ENCODE peak calls at places on chromosomes 16 and 17, in ten cellular contexts. One of them, this sample, is unnamed.

GRCh38 chr16:30659507-30660423 is 1.5 kb downstream of the FBRS start:
- DNase-seq in neural progenitor cell: peak; percentile 88
- DNase-seq in SK-N-SH: peak; percentile 82
- DNase-seq in fibroblast of lung: peak; percentile 26
- DNase-seq in mesenchymal stem cell: peak; percentile 16
- DNase-seq in neuronal stem cell: no peak
- DNase-seq in GM23248: peak; percentile 48
- DNase-seq in adipocyte: peak; percentile 50
- DNase-seq in mesendoderm: peak; percentile 10
- DNase-seq in H1: no peak
- DNase-seq in this sample: peak; percentile 84

GRCh38 chr17:74875155-74875969 is 2.6 kb upstream of the FDXR start:
- DNase-seq in adipocyte: no peak
- DNase-seq in mesendoderm: no peak
- DNase-seq in H1: no peak
- DNase-seq in mesenchymal stem cell: no peak
- DNase-seq in neural progenitor cell: no peak
- DNase-seq in neuronal stem cell: no peak
- DNase-seq in SK-N-SH: no peak
- DNase-seq in fibroblast of lung: no peak
- DNase-seq in GM23248: no peak
- DNase-seq in this sample: no peak

GRCh38 chr17:57125406-57125805 is 40.4 kb downstream of the AKAP1 start:
- DNase-seq in neuronal stem cell: no peak
- DNase-seq in SK-N-SH: no peak
- DNase-seq in fibroblast of lung: no peak
- DNase-seq in H1: no peak
- DNase-seq in mesendoderm: no peak
- DNase-seq in adipocyte: no peak
- DNase-seq in mesenchymal stem cell: no peak
- DNase-seq in neural progenitor cell: no peak
- DNase-seq in GM23248: no peak
- DNase-seq in this sample: no peak

GRCh38 chr16:21260870-21261791 is 17.0 kb downstream of the CRYM start:
- DNase-seq in GM23248: peak; percentile 80
- DNase-seq in neural progenitor cell: no peak
- DNase-seq in H1: no peak
- DNase-seq in mesenchymal stem cell: peak; percentile 37
- DNase-seq in adipocyte: peak; percentile 47
- DNase-seq in SK-N-SH: no peak
- DNase-seq in fibroblast of lung: peak; percentile 72
- DNase-seq in mesendoderm: no peak
- DNase-seq in neuronal stem cell: no peak
- DNase-seq in this sample: no peak

GRCh38 chr17:67053438-67054000 is 9.2 kb downstream of the CACNG1 start:
- DNase-seq in neuronal stem cell: no peak
- DNase-seq in mesendoderm: no peak
- DNase-seq in adipocyte: no peak
- DNase-seq in mesenchymal stem cell: no peak
- DNase-seq in SK-N-SH: peak; percentile 30
- DNase-seq in GM23248: no peak
- DNase-seq in neural progenitor cell: no peak
- DNase-seq in H1: no peak
- DNase-seq in fibroblast of lung: no peak
- DNase-seq in this sample: no peak

GRCh38 chr16:10663744-10664143 is 31.0 kb downstream of the TEKT5 start:
- DNase-seq in neural progenitor cell: no peak
- DNase-seq in mesenchymal stem cell: no peak
- DNase-seq in neuronal stem cell: no peak
- DNase-seq in adipocyte: no peak
- DNase-seq in mesendoderm: no peak
- DNase-seq in fibroblast of lung: no peak
- DNase-seq in H1: no peak
- DNase-seq in SK-N-SH: no peak
- DNase-seq in GM23248: no peak
- DNase-seq in this sample: no peak

GRCh38 chr16:85935391-85935956 is 36.5 kb downstream of the IRF8 start:
- DNase-seq in H1: no peak
- DNase-seq in adipocyte: no peak
- DNase-seq in GM23248: no peak
- DNase-seq in mesenchymal stem cell: no peak
- DNase-seq in fibroblast of lung: no peak
- DNase-seq in neuronal stem cell: no peak
- DNase-seq in SK-N-SH: no peak
- DNase-seq in neural progenitor cell: no peak
- DNase-seq in mesendoderm: peak; percentile 91
- DNase-seq in this sample: no peak

GRCh38 chr17:79813826-79814623 is 17.1 kb upstream of the CBX8 start:
- DNase-seq in SK-N-SH: peak; percentile 90
- DNase-seq in adipocyte: no peak
- DNase-seq in GM23248: no peak
- DNase-seq in mesenchymal stem cell: no peak
- DNase-seq in neuronal stem cell: no peak
- DNase-seq in fibroblast of lung: no peak
- DNase-seq in H1: no peak
- DNase-seq in mesendoderm: no peak
- DNase-seq in neural progenitor cell: peak; percentile 23
- DNase-seq in this sample: no peak

DNA sequence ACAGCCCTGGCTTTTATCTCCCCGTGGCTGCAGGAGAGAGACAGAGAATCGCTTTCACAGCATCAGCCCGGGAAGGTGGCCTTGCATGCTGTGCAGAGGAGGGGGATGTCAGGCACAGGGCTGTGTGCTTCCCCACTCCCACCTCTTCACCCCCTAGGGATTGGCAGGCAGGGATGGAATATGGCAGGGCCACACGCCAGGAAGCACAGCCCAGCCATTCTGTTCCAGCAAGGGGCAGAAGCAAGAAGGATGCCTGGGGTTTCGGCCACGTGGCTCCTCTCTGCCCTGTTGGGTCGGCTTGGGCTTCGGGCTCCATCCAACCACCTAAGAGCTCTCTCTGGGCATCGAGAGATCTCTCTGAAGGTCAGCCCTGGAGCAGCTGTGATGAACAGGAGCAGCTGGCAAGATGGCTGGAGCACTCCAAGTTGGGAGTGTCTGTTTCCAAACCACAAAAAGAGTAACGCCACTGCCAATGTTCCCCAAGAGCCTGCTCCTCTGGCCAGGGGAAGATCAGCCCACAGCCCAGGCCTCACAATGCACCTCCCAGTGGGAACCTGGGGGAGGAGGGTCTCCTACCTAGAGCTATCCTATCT is 223.2 kb downstream of the C16orf78 start:
- DNase-seq in neural progenitor cell: no peak
- DNase-seq in SK-N-SH: peak; percentile 71
- DNase-seq in H1: no peak
- DNase-seq in neuronal stem cell: no peak
- DNase-seq in mesenchymal stem cell: no peak
- DNase-seq in fibroblast of lung: no peak
- DNase-seq in adipocyte: no peak
- DNase-seq in GM23248: no peak
- DNase-seq in mesendoderm: peak; percentile 42
- DNase-seq in this sample: no peak
- H3K4me1 ChIP-seq in neural progenitor cell: peaks cover 41% of the 10 kb centered on the region
- H3K4me1 ChIP-seq in SK-N-SH: peaks cover 11% of the 10 kb centered on the region
- H3K4me1 ChIP-seq in H1: peaks cover 15% of the 10 kb centered on the region
- H3K4me1 ChIP-seq in neuronal stem cell: peaks cover 19% of the 10 kb centered on the region
- H3K4me1 ChIP-seq in mesenchymal stem cell: peaks cover 16% of the 10 kb centered on the region
- H3K4me1 ChIP-seq in fibroblast of lung: peaks cover 2% of the 10 kb centered on the region
- H3K4me1 ChIP-seq in adipocyte: peaks cover 12% of the 10 kb centered on the region
- H3K4me1 ChIP-seq in GM23248: no peaks in the 10 kb centered on the region
- H3K4me1 ChIP-seq in mesendoderm: peaks cover 7% of the 10 kb centered on the region
- H3K4me1 ChIP-seq in this sample: peaks cover 6% of the 10 kb centered on the region

GRCh38 chr16:17369441-17369951 is 101.3 kb downstream of the XYLT1 start:
- DNase-seq in GM23248: no peak
- DNase-seq in SK-N-SH: no peak
- DNase-seq in fibroblast of lung: no peak
- DNase-seq in neural progenitor cell: no peak
- DNase-seq in adipocyte: no peak
- DNase-seq in mesenchymal stem cell: no peak
- DNase-seq in neuronal stem cell: no peak
- DNase-seq in mesendoderm: no peak
- DNase-seq in H1: no peak
- DNase-seq in this sample: peak; percentile 68

GRCh38 chr16:17372383-17372782 is 98.4 kb downstream of the XYLT1 start:
- DNase-seq in adipocyte: no peak
- DNase-seq in mesenchymal stem cell: no peak
- DNase-seq in H1: no peak
- DNase-seq in GM23248: peak; percentile 26
- DNase-seq in SK-N-SH: no peak
- DNase-seq in mesendoderm: no peak
- DNase-seq in fibroblast of lung: peak; percentile 55
- DNase-seq in neural progenitor cell: no peak
- DNase-seq in neuronal stem cell: no peak
- DNase-seq in this sample: no peak

GRCh38 chr16:17368951-17369350 is 101.8 kb downstream of the XYLT1 start:
- DNase-seq in mesenchymal stem cell: no peak
- DNase-seq in mesendoderm: no peak
- DNase-seq in SK-N-SH: no peak
- DNase-seq in adipocyte: no peak
- DNase-seq in neuronal stem cell: no peak
- DNase-seq in GM23248: no peak
- DNase-seq in neural progenitor cell: no peak
- DNase-seq in fibroblast of lung: no peak
- DNase-seq in H1: no peak
- DNase-seq in this sample: no peak

GRCh38 chr16:17370233-17371013 is 100.3 kb downstream of the XYLT1 start:
- DNase-seq in adipocyte: peak; percentile 24
- DNase-seq in neural progenitor cell: no peak
- DNase-seq in SK-N-SH: peak; percentile 27
- DNase-seq in H1: no peak
- DNase-seq in mesenchymal stem cell: no peak
- DNase-seq in mesendoderm: no peak
- DNase-seq in fibroblast of lung: peak; percentile 85
- DNase-seq in GM23248: peak; percentile 62
- DNase-seq in neuronal stem cell: no peak
- DNase-seq in this sample: no peak

DNA sequence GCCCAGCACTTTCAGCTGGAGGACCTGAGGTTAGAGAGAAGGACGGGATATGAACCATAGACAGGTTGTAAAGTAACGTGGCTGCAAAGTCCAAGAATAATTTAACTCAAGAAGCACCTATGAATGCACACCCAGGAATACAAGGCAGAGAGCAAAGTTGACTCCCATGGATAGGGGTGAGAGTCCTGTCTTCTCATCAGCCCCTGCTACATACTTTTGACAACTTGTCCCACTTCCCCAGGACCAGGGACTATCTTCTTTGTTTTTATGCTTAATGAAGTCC is 99.8 kb downstream of the XYLT1 start:
- DNase-seq in GM23248: no peak
- DNase-seq in SK-N-SH: no peak
- DNase-seq in fibroblast of lung: no peak
- DNase-seq in adipocyte: no peak
- DNase-seq in mesenchymal stem cell: no peak
- DNase-seq in neural progenitor cell: no peak
- DNase-seq in mesendoderm: no peak
- DNase-seq in H1: no peak
- DNase-seq in neuronal stem cell: no peak
- DNase-seq in this sample: no peak
- H3K9ac ChIP-seq in GM23248: no peak overlapping the region
- H3K9ac ChIP-seq in SK-N-SH: no peak overlapping the region
- H3K9ac ChIP-seq in fibroblast of lung: no peak overlapping the region
- H3K9ac ChIP-seq in adipocyte: no peak overlapping the region
- H3K9ac ChIP-seq in mesenchymal stem cell: no peak overlapping the region
- H3K9ac ChIP-seq in neural progenitor cell: no peak overlapping the region
- H3K9ac ChIP-seq in mesendoderm: no peak overlapping the region
- H3K9ac ChIP-seq in H1: no peak overlapping the region
- H3K9ac ChIP-seq in neuronal stem cell: no peak overlapping the region
- H3K9ac ChIP-seq in this sample: no peak overlapping the region

GRCh38 chr17:81414751-81415516 is 19.7 kb downstream of the BAHCC1 start:
- DNase-seq in SK-N-SH: no peak
- DNase-seq in mesendoderm: no peak
- DNase-seq in mesenchymal stem cell: no peak
- DNase-seq in fibroblast of lung: no peak
- DNase-seq in adipocyte: no peak
- DNase-seq in neural progenitor cell: no peak
- DNase-seq in neuronal stem cell: no peak
- DNase-seq in H1: no peak
- DNase-seq in GM23248: no peak
- DNase-seq in this sample: no peak

GRCh38 chr17:81415681-81416080 is 20.4 kb downstream of the BAHCC1 start:
- DNase-seq in fibroblast of lung: no peak
- DNase-seq in mesenchymal stem cell: no peak
- DNase-seq in GM23248: no peak
- DNase-seq in adipocyte: no peak
- DNase-seq in neural progenitor cell: no peak
- DNase-seq in mesendoderm: no peak
- DNase-seq in neuronal stem cell: no peak
- DNase-seq in SK-N-SH: no peak
- DNase-seq in H1: no peak
- DNase-seq in this sample: no peak

GRCh38 chr17:81417879-81418709 is 22.8 kb downstream of the BAHCC1 start:
- DNase-seq in mesendoderm: no peak
- DNase-seq in neural progenitor cell: no peak
- DNase-seq in neuronal stem cell: no peak
- DNase-seq in adipocyte: no peak
- DNase-seq in mesenchymal stem cell: no peak
- DNase-seq in GM23248: no peak
- DNase-seq in SK-N-SH: no peak
- DNase-seq in H1: no peak
- DNase-seq in fibroblast of lung: no peak
- DNase-seq in this sample: no peak

GRCh38 chr17:81417049-81417878 is 22.0 kb downstream of the BAHCC1 start:
- DNase-seq in adipocyte: peak; percentile 54
- DNase-seq in neuronal stem cell: no peak
- DNase-seq in mesenchymal stem cell: no peak
- DNase-seq in fibroblast of lung: peak; percentile 50
- DNase-seq in neural progenitor cell: no peak
- DNase-seq in SK-N-SH: no peak
- DNase-seq in GM23248: peak; percentile 89
- DNase-seq in mesendoderm: no peak
- DNase-seq in H1: no peak
- DNase-seq in this sample: no peak

DNA sequence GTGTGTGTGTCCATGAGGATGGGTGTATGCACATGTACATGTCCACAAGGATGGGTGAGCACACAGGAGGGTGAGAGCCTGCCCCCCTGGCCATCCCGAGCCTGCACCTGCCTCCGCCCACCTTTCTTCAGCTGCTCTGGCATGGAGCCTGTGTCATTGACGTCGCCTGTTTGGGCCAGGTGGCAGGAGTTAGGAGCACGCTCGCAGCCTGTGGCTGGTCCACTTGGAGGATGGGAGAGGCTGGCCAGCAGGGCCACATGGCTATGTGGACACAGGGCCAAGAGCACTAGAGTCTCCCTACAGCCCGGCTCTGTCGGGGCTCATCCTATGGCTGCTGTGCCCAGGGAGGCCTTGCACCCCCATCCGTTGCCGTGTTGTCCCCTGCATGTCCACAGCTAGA is 21.4 kb downstream of the BAHCC1 start:
- DNase-seq in SK-N-SH: no peak
- DNase-seq in mesendoderm: no peak
- DNase-seq in H1: no peak
- DNase-seq in mesenchymal stem cell: no peak
- DNase-seq in neuronal stem cell: no peak
- DNase-seq in adipocyte: no peak
- DNase-seq in GM23248: no peak
- DNase-seq in neural progenitor cell: no peak
- DNase-seq in fibroblast of lung: no peak
- DNase-seq in this sample: no peak
- H3K4me1 ChIP-seq in SK-N-SH: peaks cover 48% of the 10 kb centered on the region
- H3K4me1 ChIP-seq in mesendoderm: peaks cover 4% of the 10 kb centered on the region
- H3K4me1 ChIP-seq in H1: peaks cover 7% of the 10 kb centered on the region
- H3K4me1 ChIP-seq in mesenchymal stem cell: peaks cover 66% of the 10 kb centered on the region
- H3K4me1 ChIP-seq in neuronal stem cell: peaks cover 19% of the 10 kb centered on the region
- H3K4me1 ChIP-seq in adipocyte: peaks cover 47% of the 10 kb centered on the region
- H3K4me1 ChIP-seq in GM23248: peaks cover 33% of the 10 kb centered on the region
- H3K4me1 ChIP-seq in neural progenitor cell: peaks cover 17% of the 10 kb centered on the region
- H3K4me1 ChIP-seq in fibroblast of lung: peaks cover 45% of the 10 kb centered on the region
- H3K4me1 ChIP-seq in this sample: no peaks in the 10 kb centered on the region

GRCh38 chr17:3665834-3666233 is 2.5 kb downstream of the TAX1BP3 start:
- DNase-seq in adipocyte: no peak
- DNase-seq in H1: no peak
- DNase-seq in mesendoderm: no peak
- DNase-seq in neural progenitor cell: no peak
- DNase-seq in mesenchymal stem cell: no peak
- DNase-seq in fibroblast of lung: no peak
- DNase-seq in GM23248: no peak
- DNase-seq in neuronal stem cell: no peak
- DNase-seq in SK-N-SH: no peak
- DNase-seq in this sample: no peak

GRCh38 chr17:3669085-3669347 is 404 bp downstream of the EMC6 start:
- DNase-seq in GM23248: no peak
- DNase-seq in neuronal stem cell: no peak
- DNase-seq in mesendoderm: no peak
- DNase-seq in H1: no peak
- DNase-seq in mesenchymal stem cell: no peak
- DNase-seq in neural progenitor cell: no peak
- DNase-seq in SK-N-SH: no peak
- DNase-seq in adipocyte: no peak
- DNase-seq in fibroblast of lung: no peak
- DNase-seq in this sample: no peak

GRCh38 chr17:3668279-3669084 is at the start of the genes EMC6 and TAX1BP3:
- DNase-seq in SK-N-SH: peak; percentile 99
- DNase-seq in mesenchymal stem cell: peak; percentile 97
- DNase-seq in neuronal stem cell: peak; percentile 99
- DNase-seq in H1: peak; percentile 95
- DNase-seq in mesendoderm: peak; percentile 99
- DNase-seq in fibroblast of lung: peak; percentile 94
- DNase-seq in neural progenitor cell: peak; percentile 100
- DNase-seq in GM23248: peak; percentile 100
- DNase-seq in adipocyte: peak; percentile 100
- DNase-seq in this sample: peak; percentile 99

GRCh38 chr17:3667366-3668278 is 756 bp downstream of the TAX1BP3 start:
- DNase-seq in neuronal stem cell: no peak
- DNase-seq in adipocyte: peak; percentile 98
- DNase-seq in neural progenitor cell: peak; percentile 89
- DNase-seq in fibroblast of lung: peak; percentile 92
- DNase-seq in SK-N-SH: peak; percentile 85
- DNase-seq in mesendoderm: peak; percentile 92
- DNase-seq in GM23248: peak; percentile 97
- DNase-seq in mesenchymal stem cell: peak; percentile 96
- DNase-seq in H1: no peak
- DNase-seq in this sample: no peak

DNA sequence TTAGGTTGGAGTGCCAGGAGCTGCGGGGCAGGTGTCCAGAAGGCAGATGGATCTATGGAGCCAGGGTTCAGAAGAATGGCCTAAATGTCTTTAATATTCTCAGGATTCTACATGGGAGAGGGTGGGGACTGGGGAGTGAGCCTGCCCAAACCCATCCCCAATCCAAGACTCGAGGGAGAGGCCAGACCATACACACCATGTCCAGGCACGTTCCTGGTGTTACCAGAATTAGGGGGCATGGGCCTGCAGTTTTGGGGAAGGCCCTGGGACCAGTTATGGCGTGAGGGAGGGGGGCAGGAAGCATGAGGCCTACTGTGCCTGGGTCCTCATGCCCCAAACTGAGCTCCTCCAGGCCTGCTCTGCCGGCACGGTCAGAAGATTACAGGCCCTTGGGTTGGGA is 1.9 kb downstream of the TAX1BP3 start:
- DNase-seq in mesendoderm: no peak
- DNase-seq in neuronal stem cell: no peak
- DNase-seq in H1: no peak
- DNase-seq in GM23248: no peak
- DNase-seq in adipocyte: no peak
- DNase-seq in neural progenitor cell: no peak
- DNase-seq in SK-N-SH: no peak
- DNase-seq in mesenchymal stem cell: no peak
- DNase-seq in fibroblast of lung: no peak
- DNase-seq in this sample: no peak
- H3K9ac ChIP-seq in mesendoderm: no peak overlapping the region
- H3K9ac ChIP-seq in neuronal stem cell: no peak overlapping the region
- H3K9ac ChIP-seq in H1: no peak overlapping the region
- H3K9ac ChIP-seq in GM23248: peak overlapping the region; percentile 87
- H3K9ac ChIP-seq in adipocyte: peak overlapping the region; percentile 64
- H3K9ac ChIP-seq in neural progenitor cell: no peak overlapping the region
- H3K9ac ChIP-seq in SK-N-SH: peak overlapping the region; percentile 33
- H3K9ac ChIP-seq in mesenchymal stem cell: peak overlapping the region; percentile 99
- H3K9ac ChIP-seq in fibroblast of lung: no peak overlapping the region
- H3K9ac ChIP-seq in this sample: no peak overlapping the region

This sample was measured in Karpas-422.